ENCODE peak calls at places on chromosomes 6 and 20, in four cellular contexts. One of them, this sample, is unnamed.

GRCh38 chr6:26485401-26485800 is 14.7 kb upstream of the BTN1A1 start:
- DNase-seq in HepG2: no peak
- DNase-seq in K562: no peak
- DNase-seq in HCT116: no peak
- DNase-seq in this sample: no peak

GRCh38 chr20:25116746-25117457 is 35.0 kb upstream of the VSX1 start:
- DNase-seq in HepG2: no peak
- DNase-seq in HCT116: no peak
- DNase-seq in K562: no peak
- DNase-seq in this sample: no peak

GRCh38 chr6:126650931-126651330 is 311.0 kb downstream of the CENPW start:
- DNase-seq in HepG2: no peak
- DNase-seq in HCT116: no peak
- DNase-seq in K562: no peak
- DNase-seq in this sample: no peak

GRCh38 chr6:104689551-104690205 is 170.0 kb downstream of the HACE1 start:
- DNase-seq in HepG2: no peak
- DNase-seq in HCT116: peak
- DNase-seq in K562: no peak
- DNase-seq in this sample: no peak

GRCh38 chr6:116682334-116682712 is 1.3 kb downstream of the KPNA5 start:
- DNase-seq in K562: no peak
- DNase-seq in HepG2: no peak
- DNase-seq in HCT116: no peak
- DNase-seq in this sample: no peak

GRCh38 chr6:37052027-37052628 is 46.7 kb downstream of the FGD2 start:
- DNase-seq in HepG2: peak
- DNase-seq in HCT116: no peak
- DNase-seq in K562: peak
- DNase-seq in this sample: no peak

GRCh38 chr6:137241481-137242011 is 22.4 kb upstream of the IFNGR1 start:
- DNase-seq in HepG2: peak
- DNase-seq in HCT116: no peak
- DNase-seq in K562: no peak
- DNase-seq in this sample: no peak

GRCh38 chr20:1324598-1325172 is 4.3 kb downstream of the SDCBP2 start:
- DNase-seq in HCT116: no peak
- DNase-seq in K562: peak
- DNase-seq in HepG2: no peak
- DNase-seq in this sample: no peak

GRCh38 chr20:11671015-11671511 is 246.6 kb upstream of the BTBD3 start:
- DNase-seq in HCT116: no peak
- DNase-seq in HepG2: no peak
- DNase-seq in K562: no peak
- DNase-seq in this sample: no peak

GRCh38 chr6:2658788-2659187 is 91.9 kb downstream of the MYLK4 start:
- DNase-seq in HepG2: peak
- DNase-seq in K562: no peak
- DNase-seq in HCT116: peak
- DNase-seq in this sample: no peak

GRCh38 chr6:36622901-36623546 is 28.9 kb downstream of the SRSF3 start:
- DNase-seq in HCT116: no peak
- DNase-seq in HepG2: no peak
- DNase-seq in K562: peak
- DNase-seq in this sample: no peak

DNA sequence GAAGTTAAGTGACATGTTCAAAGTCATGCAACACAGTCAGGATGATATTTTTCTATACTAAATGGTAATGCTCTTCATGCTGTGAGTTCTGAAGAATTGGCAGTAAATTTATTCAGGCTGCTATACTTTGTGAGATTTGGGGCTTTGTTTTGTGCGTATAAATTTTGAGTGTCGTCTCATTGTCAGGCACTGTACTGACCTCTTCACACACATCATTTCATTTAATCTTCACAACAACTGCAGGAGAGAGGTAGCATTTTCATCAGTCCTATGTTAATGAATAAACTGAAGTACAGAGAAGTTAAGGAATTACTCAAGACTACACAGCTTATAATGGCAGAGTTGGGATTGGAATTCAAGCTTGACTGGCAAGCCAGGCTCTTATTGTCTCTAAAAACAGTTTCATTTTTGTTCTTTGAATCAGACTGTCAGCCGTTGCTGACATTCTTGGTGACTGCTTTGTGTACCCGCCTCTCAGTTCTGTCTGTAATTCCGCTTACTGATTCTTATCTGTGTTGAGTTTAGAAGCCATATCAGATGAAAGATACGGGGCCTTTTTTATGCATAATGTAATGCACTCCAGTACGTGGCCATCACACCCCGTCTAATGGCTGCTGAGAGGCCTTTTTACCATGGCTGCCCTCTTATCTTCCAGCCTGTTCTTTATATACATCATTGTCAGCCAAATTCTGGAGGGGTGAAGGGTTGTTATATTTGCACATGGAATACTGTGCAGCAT is 274.9 kb downstream of the UTRN start:
- DNase-seq in K562: no peak
- DNase-seq in HepG2: peak
- DNase-seq in HCT116: no peak
- DNase-seq in this sample: no peak
- TF ChIP-seq TCF7L2 in K562: no peak
- TF ChIP-seq TCF7L2 in HepG2: no peak
- TF ChIP-seq TCF7L2 in HCT116: no peak
- TF ChIP-seq TCF7L2 in this sample: no peak

GRCh38 chr6:143986463-143986862 is 21.6 kb downstream of the PLAGL1 start:
- DNase-seq in HepG2: no peak
- DNase-seq in HCT116: no peak
- DNase-seq in K562: no peak
- DNase-seq in this sample: no peak
- TF ChIP-seq POLR2AphosphoS5 in HepG2: no peak
- TF ChIP-seq POLR2AphosphoS5 in HCT116: no peak
- TF ChIP-seq POLR2AphosphoS5 in K562: no peak
- TF ChIP-seq POLR2AphosphoS5 in this sample: no peak

DNA sequence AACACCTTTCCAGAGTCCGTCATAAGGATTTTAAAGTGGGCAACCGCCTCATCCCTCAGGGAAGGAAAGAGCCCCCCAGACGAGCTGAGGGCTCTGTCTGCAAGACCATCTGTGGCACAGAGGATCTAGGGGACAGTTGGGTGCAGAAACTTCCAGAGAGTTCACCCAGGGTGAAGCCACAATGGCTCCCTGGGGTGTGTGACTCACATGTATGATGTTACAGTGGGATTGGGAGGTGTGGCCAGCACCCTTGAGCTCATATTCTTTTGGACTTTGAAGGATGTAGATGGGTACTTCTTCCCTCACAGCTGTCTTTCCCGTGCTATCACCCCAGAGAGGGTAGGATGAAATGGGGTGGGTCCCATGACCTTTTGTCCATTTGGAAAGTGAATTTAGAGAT is 95.5 kb downstream of the NCR2 start:
- DNase-seq in HepG2: no peak
- DNase-seq in HCT116: peak
- DNase-seq in K562: no peak
- DNase-seq in this sample: no peak
- TF ChIP-seq CTCF in HepG2: no peak
- TF ChIP-seq CTCF in HCT116: no peak
- TF ChIP-seq CTCF in K562: no peak
- TF ChIP-seq CTCF in this sample: no peak

GRCh38 chr20:51731771-51732453 is 36.3 kb downstream of the ATP9A start:
- DNase-seq in HepG2: no peak
- DNase-seq in K562: peak
- DNase-seq in HCT116: no peak
- DNase-seq in this sample: no peak
- TF ChIP-seq TCF7L2 in HepG2: no peak
- TF ChIP-seq TCF7L2 in K562: no peak
- TF ChIP-seq TCF7L2 in HCT116: no peak
- TF ChIP-seq TCF7L2 in this sample: no peak

GRCh38 chr6:31578058-31578457 is 2.7 kb downstream of the TNF start:
- DNase-seq in K562: no peak
- DNase-seq in HCT116: no peak
- DNase-seq in HepG2: no peak
- DNase-seq in this sample: no peak

GRCh38 chr6:31578461-31579118 is 3.2 kb downstream of the TNF start:
- DNase-seq in K562: no peak
- DNase-seq in HCT116: no peak
- DNase-seq in HepG2: no peak
- DNase-seq in this sample: no peak

GRCh38 chr6:31575952-31576684 is 753 bp downstream of the TNF start:
- DNase-seq in HCT116: no peak
- DNase-seq in HepG2: no peak
- DNase-seq in K562: no peak
- DNase-seq in this sample: no peak

GRCh38 chr6:31575335-31575901 is at the start of gene TNF:
- DNase-seq in K562: no peak
- DNase-seq in HCT116: no peak
- DNase-seq in HepG2: no peak
- DNase-seq in this sample: no peak

GRCh38 chr6:31576897-31577341 is 1.6 kb downstream of the TNF start:
- DNase-seq in HCT116: no peak
- DNase-seq in HepG2: no peak
- DNase-seq in K562: no peak
- DNase-seq in this sample: no peak
- TF ChIP-seq POLR2AphosphoS5 in HCT116: no peak
- TF ChIP-seq POLR2AphosphoS5 in HepG2: no peak
- TF ChIP-seq POLR2AphosphoS5 in K562: no peak
- TF ChIP-seq POLR2AphosphoS5 in this sample: no peak

GRCh38 chr6:138944412-138944811 is 43.6 kb downstream of the REPS1 start:
- DNase-seq in HCT116: no peak
- DNase-seq in HepG2: no peak
- DNase-seq in K562: peak
- DNase-seq in this sample: no peak
- TF ChIP-seq CTCF in HCT116: no peak
- TF ChIP-seq CTCF in HepG2: no peak
- TF ChIP-seq CTCF in K562: no peak
- TF ChIP-seq CTCF in this sample: no peak

DNA sequence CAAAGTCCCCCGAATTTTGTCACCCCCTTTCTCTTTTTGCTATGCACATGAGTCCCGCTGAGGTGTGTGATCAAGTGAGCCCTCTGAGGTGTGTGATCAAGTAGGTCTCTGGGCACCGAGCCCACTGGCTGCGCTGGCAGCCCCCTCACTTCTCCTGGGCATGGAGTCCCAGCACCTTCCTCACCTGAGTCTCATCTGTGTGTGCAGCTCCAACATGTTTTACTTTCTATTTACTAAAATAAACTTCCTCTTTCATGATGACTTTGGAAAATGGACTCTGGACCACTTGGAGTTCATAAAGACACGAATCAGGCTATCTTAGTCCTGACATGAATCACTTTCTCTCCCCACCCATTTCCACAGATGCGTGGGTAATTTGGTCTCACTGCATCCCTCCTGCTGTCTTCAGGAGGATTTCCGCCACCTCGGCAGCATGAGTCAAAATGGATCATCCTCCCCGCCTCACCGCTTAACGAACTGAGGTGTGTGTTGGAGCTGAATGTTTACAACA is 39.8 kb downstream of the PRDM1 start:
- DNase-seq in HepG2: no peak
- DNase-seq in K562: peak
- DNase-seq in HCT116: no peak
- DNase-seq in this sample: no peak
- TF ChIP-seq TCF7L2 in HepG2: no peak
- TF ChIP-seq TCF7L2 in K562: no peak
- TF ChIP-seq TCF7L2 in HCT116: no peak
- TF ChIP-seq TCF7L2 in this sample: no peak

GRCh38 chr6:56683882-56684281 is 41.2 kb upstream of the DST start:
- DNase-seq in HepG2: peak
- DNase-seq in HCT116: no peak
- DNase-seq in K562: no peak
- DNase-seq in this sample: peak
- TF ChIP-seq POLR2AphosphoS5 in HepG2: no peak
- TF ChIP-seq POLR2AphosphoS5 in HCT116: no peak
- TF ChIP-seq POLR2AphosphoS5 in K562: no peak
- TF ChIP-seq POLR2AphosphoS5 in this sample: no peak

DNA sequence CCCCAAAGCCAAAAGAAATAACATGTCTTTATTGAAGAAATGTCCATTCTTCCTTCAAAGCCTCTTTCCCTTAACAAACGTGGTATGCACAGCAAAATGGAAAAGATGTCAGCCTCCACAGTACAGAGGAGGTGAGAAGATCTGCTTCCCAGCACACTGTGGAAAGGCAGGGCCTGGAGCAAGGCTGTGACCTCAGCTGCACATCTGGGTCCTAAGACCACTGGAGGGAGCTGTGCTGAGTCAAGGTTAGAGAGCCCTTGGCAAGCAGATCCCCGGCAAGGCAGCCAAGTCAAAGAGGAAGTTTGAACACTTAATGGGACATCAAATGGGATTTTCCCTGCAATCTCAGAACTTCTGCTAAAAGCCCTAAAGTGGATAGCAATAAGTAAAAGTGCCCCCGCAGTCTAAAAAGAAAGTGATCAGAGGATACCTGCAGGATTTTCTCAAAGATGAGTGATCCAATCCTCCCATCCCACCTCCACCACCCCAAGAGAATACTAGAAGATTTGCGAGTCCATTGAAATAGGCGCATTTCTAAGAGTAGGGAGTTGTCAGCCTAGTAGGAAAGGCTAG is 39.4 kb downstream of the UNC5CL start:
- DNase-seq in HepG2: peak
- DNase-seq in K562: peak
- DNase-seq in HCT116: peak
- DNase-seq in this sample: no peak
- TF ChIP-seq CTCF in HepG2: peak
- TF ChIP-seq CTCF in K562: peak
- TF ChIP-seq CTCF in HCT116: peak
- TF ChIP-seq CTCF in this sample: peak